ENCODE peak calls at places on chromosomes 7 and 10, in five cellular contexts. One of them, this sample, is unnamed.

GRCh38 chr10:103584216-103585010 is 90.9 kb downstream of the NEURL1 start:
- DNase-seq in foreskin fibroblast: peak; percentile 80
- DNase-seq in GM23248: peak; percentile 83
- DNase-seq in fibroblast of mammary gland: peak; percentile 25
- DNase-seq in body of pancreas: no peak
- DNase-seq in this sample: no peak

GRCh38 chr7:84948632-84949031 is 238.2 kb downstream of the SEMA3D start:
- DNase-seq in foreskin fibroblast: peak; percentile 44
- DNase-seq in GM23248: no peak
- DNase-seq in fibroblast of mammary gland: no peak
- DNase-seq in body of pancreas: no peak
- DNase-seq in this sample: no peak

GRCh38 chr7:135825406-135825805 is 76.8 kb upstream of the FAM180A start:
- DNase-seq in foreskin fibroblast: no peak
- DNase-seq in GM23248: peak; percentile 23
- DNase-seq in fibroblast of mammary gland: no peak
- DNase-seq in body of pancreas: no peak
- DNase-seq in this sample: no peak

GRCh38 chr7:44060948-44061644 is 4.3 kb downstream of the PGAM2 start:
- DNase-seq in foreskin fibroblast: no peak
- DNase-seq in GM23248: no peak
- DNase-seq in fibroblast of mammary gland: no peak
- DNase-seq in body of pancreas: peak; percentile 7
- DNase-seq in this sample: no peak

GRCh38 chr7:122676466-122676865 is 22.5 kb downstream of the RNF133 start:
- DNase-seq in foreskin fibroblast: no peak
- DNase-seq in GM23248: no peak
- DNase-seq in fibroblast of mammary gland: no peak
- DNase-seq in body of pancreas: no peak
- DNase-seq in this sample: no peak

GRCh38 chr7:54596747-54597146 is 54.6 kb downstream of the VSTM2A start:
- DNase-seq in foreskin fibroblast: no peak
- DNase-seq in GM23248: no peak
- DNase-seq in fibroblast of mammary gland: no peak
- DNase-seq in body of pancreas: no peak
- DNase-seq in this sample: no peak

GRCh38 chr10:85919358-85920022 is 447.1 kb downstream of the GRID1 start:
- DNase-seq in foreskin fibroblast: no peak
- DNase-seq in GM23248: no peak
- DNase-seq in fibroblast of mammary gland: no peak
- DNase-seq in body of pancreas: no peak
- DNase-seq in this sample: peak; percentile 15

GRCh38 chr7:118734541-118734940 is 510.0 kb downstream of the ANKRD7 start:
- DNase-seq in foreskin fibroblast: no peak
- DNase-seq in GM23248: no peak
- DNase-seq in fibroblast of mammary gland: no peak
- DNase-seq in body of pancreas: no peak
- DNase-seq in this sample: no peak

GRCh38 chr10:102068216-102068615 is 3.1 kb downstream of the HPS6 start:
- DNase-seq in foreskin fibroblast: peak; percentile 24
- DNase-seq in GM23248: peak; percentile 37
- DNase-seq in fibroblast of mammary gland: peak; percentile 32
- DNase-seq in body of pancreas: peak; percentile 59
- DNase-seq in this sample: no peak

GRCh38 chr10:71703577-71703976 is 16.0 kb downstream of the C10orf105 start:
- DNase-seq in foreskin fibroblast: no peak
- DNase-seq in GM23248: no peak
- DNase-seq in fibroblast of mammary gland: no peak
- DNase-seq in body of pancreas: no peak
- DNase-seq in this sample: no peak

GRCh38 chr10:100661546-100661945 is 83.8 kb upstream of the PAX2 start:
- DNase-seq in foreskin fibroblast: no peak
- DNase-seq in GM23248: no peak
- DNase-seq in fibroblast of mammary gland: no peak
- DNase-seq in body of pancreas: no peak
- DNase-seq in this sample: no peak

GRCh38 chr7:49776994-49777393 is 3.6 kb downstream of the VWC2 start:
- DNase-seq in foreskin fibroblast: no peak
- DNase-seq in GM23248: no peak
- DNase-seq in fibroblast of mammary gland: no peak
- DNase-seq in body of pancreas: no peak
- DNase-seq in this sample: peak; percentile 20

GRCh38 chr10:78343266-78343665 is 309.6 kb downstream of the RPS24 start:
- DNase-seq in foreskin fibroblast: no peak
- DNase-seq in GM23248: no peak
- DNase-seq in fibroblast of mammary gland: no peak
- DNase-seq in body of pancreas: no peak
- DNase-seq in this sample: no peak

GRCh38 chr10:62724465-62724864 is 80.1 kb upstream of the ADO start:
- DNase-seq in foreskin fibroblast: no peak
- DNase-seq in GM23248: no peak
- DNase-seq in fibroblast of mammary gland: no peak
- DNase-seq in body of pancreas: no peak
- DNase-seq in this sample: no peak

GRCh38 chr7:120052884-120053382 is 220.0 kb upstream of the KCND2 start:
- DNase-seq in foreskin fibroblast: peak; percentile 81
- DNase-seq in GM23248: peak; percentile 89
- DNase-seq in fibroblast of mammary gland: peak; percentile 99
- DNase-seq in body of pancreas: peak; percentile 25
- DNase-seq in this sample: peak; percentile 89

GRCh38 chr10:75977146-75977545 is 545.7 kb downstream of the LRMDA start:
- DNase-seq in foreskin fibroblast: no peak
- DNase-seq in GM23248: no peak
- DNase-seq in fibroblast of mammary gland: peak; percentile 38
- DNase-seq in body of pancreas: no peak
- DNase-seq in this sample: no peak

GRCh38 chr10:43255644-43256431 is 11.0 kb downstream of the RASGEF1A start:
- DNase-seq in foreskin fibroblast: peak; percentile 29
- DNase-seq in GM23248: peak; percentile 56
- DNase-seq in fibroblast of mammary gland: peak; percentile 8
- DNase-seq in body of pancreas: peak; percentile 9
- DNase-seq in this sample: peak; percentile 8

GRCh38 chr10:87658858-87659555 is 671 bp upstream of the PAPSS2 start:
- DNase-seq in foreskin fibroblast: no peak
- DNase-seq in GM23248: no peak
- DNase-seq in fibroblast of mammary gland: no peak
- DNase-seq in body of pancreas: no peak
- DNase-seq in this sample: no peak

GRCh38 chr7:99789441-99790070 is 5.6 kb upstream of the CYP3A4 start:
- DNase-seq in foreskin fibroblast: peak; percentile 88
- DNase-seq in GM23248: peak; percentile 60
- DNase-seq in fibroblast of mammary gland: peak; percentile 66
- DNase-seq in body of pancreas: no peak
- DNase-seq in this sample: peak; percentile 11

GRCh38 chr10:110992011-110992800 is 72.8 kb downstream of the SHOC2 start:
- DNase-seq in foreskin fibroblast: peak; percentile 39
- DNase-seq in GM23248: peak; percentile 36
- DNase-seq in fibroblast of mammary gland: peak; percentile 40
- DNase-seq in body of pancreas: no peak
- DNase-seq in this sample: peak; percentile 25

GRCh38 chr7:149772821-149773425 is 465 bp downstream of the ZNF467 start:
- DNase-seq in foreskin fibroblast: peak; percentile 30
- DNase-seq in GM23248: peak; percentile 27
- DNase-seq in fibroblast of mammary gland: no peak
- DNase-seq in body of pancreas: peak; percentile 44
- DNase-seq in this sample: no peak

GRCh38 chr10:86960003-86960862 is 1.8 kb downstream of the SNCG start:
- DNase-seq in foreskin fibroblast: peak; percentile 84
- DNase-seq in GM23248: peak; percentile 84
- DNase-seq in fibroblast of mammary gland: peak; percentile 78
- DNase-seq in body of pancreas: no peak
- DNase-seq in this sample: peak; percentile 61

GRCh38 chr10:117950408-117950807 is 96.3 kb downstream of the RAB11FIP2 start:
- DNase-seq in foreskin fibroblast: no peak
- DNase-seq in GM23248: no peak
- DNase-seq in fibroblast of mammary gland: no peak
- DNase-seq in body of pancreas: no peak
- DNase-seq in this sample: no peak

GRCh38 chr7:36284470-36284869 is 105.2 kb upstream of the ANLN start:
- DNase-seq in foreskin fibroblast: no peak
- DNase-seq in GM23248: no peak
- DNase-seq in fibroblast of mammary gland: no peak
- DNase-seq in body of pancreas: no peak
- DNase-seq in this sample: no peak

GRCh38 chr10:28714401-28715053 is 37.2 kb downstream of the BAMBI start:
- DNase-seq in foreskin fibroblast: no peak
- DNase-seq in GM23248: no peak
- DNase-seq in fibroblast of mammary gland: no peak
- DNase-seq in body of pancreas: no peak
- DNase-seq in this sample: no peak

GRCh38 chr7:92520024-92520423 is 8.3 kb downstream of the PEX1 start:
- DNase-seq in foreskin fibroblast: no peak
- DNase-seq in GM23248: no peak
- DNase-seq in fibroblast of mammary gland: no peak
- DNase-seq in body of pancreas: no peak
- DNase-seq in this sample: no peak

GRCh38 chr7:49333180-49333881 is 409.0 kb downstream of the CDC14C start:
- DNase-seq in foreskin fibroblast: no peak
- DNase-seq in GM23248: no peak
- DNase-seq in fibroblast of mammary gland: no peak
- DNase-seq in body of pancreas: no peak
- DNase-seq in this sample: no peak

GRCh38 chr10:118820326-118821116 is 65.8 kb upstream of the CACUL1 start:
- DNase-seq in foreskin fibroblast: no peak
- DNase-seq in GM23248: no peak
- DNase-seq in fibroblast of mammary gland: no peak
- DNase-seq in body of pancreas: no peak
- DNase-seq in this sample: no peak

GRCh38 chr10:72542396-72542815 is 83.5 kb downstream of the MICU1 start:
- DNase-seq in foreskin fibroblast: no peak
- DNase-seq in GM23248: no peak
- DNase-seq in fibroblast of mammary gland: no peak
- DNase-seq in body of pancreas: no peak
- DNase-seq in this sample: no peak

GRCh38 chr7:73307436-73307835 is 1.2 kb downstream of the NSUN5 start:
- DNase-seq in foreskin fibroblast: no peak
- DNase-seq in GM23248: no peak
- DNase-seq in fibroblast of mammary gland: no peak
- DNase-seq in body of pancreas: no peak
- DNase-seq in this sample: no peak
- H3K4me3 ChIP-seq in foreskin fibroblast: no peak overlapping the region
- H3K4me3 ChIP-seq in GM23248: peak overlapping the region; percentile 77
- H3K4me3 ChIP-seq in fibroblast of mammary gland: peak overlapping the region; percentile 69
- H3K4me3 ChIP-seq in body of pancreas: no peak overlapping the region
- H3K4me3 ChIP-seq in this sample: no peak overlapping the region

GRCh38 chr10:97428572-97428981 is 2.6 kb downstream of the PGAM1 start:
- DNase-seq in foreskin fibroblast: peak; percentile 52
- DNase-seq in GM23248: peak; percentile 86
- DNase-seq in fibroblast of mammary gland: peak; percentile 52
- DNase-seq in body of pancreas: no peak
- DNase-seq in this sample: peak; percentile 38
- H3K4me3 ChIP-seq in foreskin fibroblast: peak overlapping the region; percentile 76
- H3K4me3 ChIP-seq in GM23248: peak overlapping the region; percentile 88
- H3K4me3 ChIP-seq in fibroblast of mammary gland: peak overlapping the region; percentile 73
- H3K4me3 ChIP-seq in body of pancreas: no peak overlapping the region
- H3K4me3 ChIP-seq in this sample: peak overlapping the region; percentile 21

GRCh38 chr10:124688889-124689670 is 55.1 kb downstream of the FAM53B start:
- DNase-seq in foreskin fibroblast: no peak
- DNase-seq in GM23248: no peak
- DNase-seq in fibroblast of mammary gland: no peak
- DNase-seq in body of pancreas: no peak
- DNase-seq in this sample: peak; percentile 81
- H3K4me3 ChIP-seq in foreskin fibroblast: no peak overlapping the region
- H3K4me3 ChIP-seq in GM23248: no peak overlapping the region
- H3K4me3 ChIP-seq in fibroblast of mammary gland: no peak overlapping the region
- H3K4me3 ChIP-seq in body of pancreas: no peak overlapping the region
- H3K4me3 ChIP-seq in this sample: no peak overlapping the region

DNA sequence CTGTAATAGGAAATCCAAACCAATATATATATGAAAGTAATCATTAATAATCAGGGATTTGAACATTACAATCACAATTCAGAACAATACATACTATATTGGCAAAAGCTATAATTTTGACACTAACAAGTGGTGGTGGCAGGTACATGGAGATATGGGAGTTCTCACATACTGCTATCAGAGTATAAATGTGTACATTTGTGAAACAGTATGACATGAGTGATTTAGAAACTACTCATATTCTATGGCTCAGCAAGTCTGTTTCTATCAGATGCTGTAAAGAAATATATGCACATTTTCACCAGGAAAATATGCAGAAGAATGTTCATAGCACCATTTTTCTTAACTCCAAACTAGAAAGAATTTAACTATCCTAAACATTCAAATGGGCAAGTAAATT is 619.9 kb downstream of the SH2D4B start:
- DNase-seq in foreskin fibroblast: no peak
- DNase-seq in GM23248: no peak
- DNase-seq in fibroblast of mammary gland: no peak
- DNase-seq in body of pancreas: no peak
- DNase-seq in this sample: no peak
- H3K4me3 ChIP-seq in foreskin fibroblast: no peak overlapping the region
- H3K4me3 ChIP-seq in GM23248: no peak overlapping the region
- H3K4me3 ChIP-seq in fibroblast of mammary gland: no peak overlapping the region
- H3K4me3 ChIP-seq in body of pancreas: no peak overlapping the region
- H3K4me3 ChIP-seq in this sample: no peak overlapping the region

GRCh38 chr10:96832721-96833219 is 672 bp downstream of the LCOR start:
- DNase-seq in foreskin fibroblast: peak; percentile 91
- DNase-seq in GM23248: peak; percentile 92
- DNase-seq in fibroblast of mammary gland: peak; percentile 58
- DNase-seq in body of pancreas: peak; percentile 83
- DNase-seq in this sample: peak; percentile 34
- H3K4me3 ChIP-seq in foreskin fibroblast: peak overlapping the region; percentile 71
- H3K4me3 ChIP-seq in GM23248: peak overlapping the region; percentile 89
- H3K4me3 ChIP-seq in fibroblast of mammary gland: peak overlapping the region; percentile 76
- H3K4me3 ChIP-seq in body of pancreas: peak overlapping the region; percentile 76
- H3K4me3 ChIP-seq in this sample: peak overlapping the region; percentile 94

GRCh38 chr7:1169409-1170368 is 9.7 kb upstream of the ZFAND2A start:
- DNase-seq in foreskin fibroblast: peak; percentile 87
- DNase-seq in GM23248: peak; percentile 93
- DNase-seq in fibroblast of mammary gland: peak; percentile 74
- DNase-seq in body of pancreas: peak; percentile 84
- DNase-seq in this sample: no peak
- H3K4me3 ChIP-seq in foreskin fibroblast: peak overlapping the region; percentile 19
- H3K4me3 ChIP-seq in GM23248: peak overlapping the region; percentile 77
- H3K4me3 ChIP-seq in fibroblast of mammary gland: peak overlapping the region; percentile 67
- H3K4me3 ChIP-seq in body of pancreas: no peak overlapping the region
- H3K4me3 ChIP-seq in this sample: no peak overlapping the region

GRCh38 chr7:142796001-142796500 is 25.3 kb downstream of the PRSS2 start:
- DNase-seq in foreskin fibroblast: no peak
- DNase-seq in GM23248: no peak
- DNase-seq in fibroblast of mammary gland: no peak
- DNase-seq in body of pancreas: no peak
- DNase-seq in this sample: no peak
- H3K4me3 ChIP-seq in foreskin fibroblast: peak overlapping the region; percentile 56
- H3K4me3 ChIP-seq in GM23248: no peak overlapping the region
- H3K4me3 ChIP-seq in fibroblast of mammary gland: no peak overlapping the region
- H3K4me3 ChIP-seq in body of pancreas: no peak overlapping the region
- H3K4me3 ChIP-seq in this sample: no peak overlapping the region